ENCODE peak calls at places on chromosome 12, in eight cellular contexts. E is LoVo, Y is IMR-90, J is lung microvascular endothelial cell, M is GM04503, L is astrocyte, U is T follicular helper cell, B is AG10803. H is an unnamed sample.

GRCh38 chr12:84161296-84161695 is 751.3 kb downstream of the SLC6A15 start:
- DNase-seq in E (no peak), M (peak), Y (no peak), J (no peak), U (no peak), L (no peak), B (peak), H (no peak)

GRCh38 chr12:57605308-57606015 is 838 bp downstream of the DTX3 start:
- DNase-seq in L (no peak), Y (no peak), U (no peak), B (peak), E (no peak), J (no peak), M (no peak), H (no peak)

GRCh38 chr12:104698871-104699270 is 242.1 kb downstream of the CHST11 start:
- DNase-seq in M (no peak), B (peak), U (no peak), J (no peak), E (no peak), L (peak), Y (peak), H (no peak)

GRCh38 chr12:2336409-2336829 is 283.6 kb downstream of the CACNA1C start:
- DNase-seq in U (no peak), M (peak), J (peak), E (peak), L (peak), B (peak), Y (peak), H (peak)

GRCh38 chr12:41188058-41188840 is at the start of gene PDZRN4:
- DNase-seq in M (no peak), U (no peak), J (no peak), L (no peak), E (no peak), Y (no peak), B (no peak), H (no peak)

GRCh38 chr12:94039914-94040313 is 108.5 kb upstream of the PLXNC1 start:
- DNase-seq in J (no peak), M (no peak), L (no peak), U (no peak), B (peak), E (no peak), Y (peak), H (no peak)

GRCh38 chr12:70467908-70468733 is 102.0 kb downstream of the KCNMB4 start:
- DNase-seq in J (no peak), E (no peak), U (no peak), L (no peak), B (no peak), M (no peak), Y (no peak), H (no peak)

GRCh38 chr12:50620050-50620974 is 115.5 kb downstream of the DIP2B start:
- DNase-seq in Y (peak), U (no peak), E (peak), L (peak), B (peak), J (no peak), M (peak), H (peak)

GRCh38 chr12:93518725-93519124 is 51.4 kb downstream of the MRPL42 start:
- DNase-seq in L (peak), J (no peak), E (no peak), B (peak), U (no peak), M (no peak), Y (peak), H (no peak)

GRCh38 chr12:14394317-14395058 is 29.0 kb downstream of the ATF7IP start:
- DNase-seq in J (peak), Y (peak), U (peak), M (no peak), B (peak), E (peak), L (peak), H (peak)

GRCh38 chr12:43978546-43978945 is 142.7 kb downstream of the TMEM117 start:
- DNase-seq in J (no peak), L (no peak), U (no peak), M (no peak), E (no peak), B (no peak), Y (no peak), H (peak)

GRCh38 chr12:95805864-95806669 is 15.5 kb upstream of the NTN4 start:
- DNase-seq in L (peak), M (peak), U (no peak), Y (peak), E (peak), J (peak), B (peak), H (peak)

GRCh38 chr12:54004841-54005530 is 3.8 kb upstream of the HOXC8 start:
- DNase-seq in U (no peak), Y (no peak), B (peak), L (no peak), J (no peak), M (no peak), E (no peak), H (no peak)

GRCh38 chr12:88562846-88563582 is 17.3 kb downstream of the KITLG start:
- DNase-seq in U (no peak), J (no peak), Y (peak), L (peak), E (no peak), M (no peak), B (peak), H (no peak)

GRCh38 chr12:49562831-49563230 is 5.1 kb downstream of the MCRS1 start:
- DNase-seq in J (no peak), U (no peak), B (no peak), L (no peak), E (no peak), Y (no peak), M (no peak), H (no peak)

GRCh38 chr12:29032431-29032830 is 116.6 kb upstream of the FAR2 start:
- DNase-seq in Y (no peak), U (no peak), L (no peak), J (no peak), M (no peak), E (no peak), B (peak), H (no peak)

GRCh38 chr12:712172-712863 is 40.1 kb upstream of the WNK1 start:
- DNase-seq in M (no peak), B (peak), U (no peak), L (no peak), J (no peak), Y (peak), E (no peak), H (no peak)

GRCh38 chr12:126369487-126370463 is 1304.5 kb downstream of the AACS start:
- DNase-seq in M (no peak), U (no peak), J (peak), Y (no peak), B (peak), L (peak), E (no peak), H (peak)

GRCh38 chr12:23084236-23084995 is 459.4 kb downstream of the ETNK1 start:
- DNase-seq in Y (peak), B (peak), L (peak), U (no peak), J (peak), M (no peak), E (peak), H (peak)

GRCh38 chr12:105455250-105455649 is 124.8 kb downstream of the C12orf75 start:
- DNase-seq in B (no peak), L (no peak), Y (no peak), E (no peak), J (no peak), M (no peak), U (no peak), H (peak)

GRCh38 chr12:104522985-104523719 is 66.4 kb downstream of the CHST11 start:
- DNase-seq in M (no peak), B (peak), J (no peak), E (peak), U (no peak), Y (no peak), L (no peak), H (no peak)

GRCh38 chr12:57181072-57181471 is 33.7 kb upstream of the LRP1-AS start:
- DNase-seq in U (no peak), L (no peak), M (no peak), J (no peak), E (no peak), Y (no peak), B (no peak), H (no peak)

GRCh38 chr12:124122722-124123121 is 149.7 kb downstream of the ZNF664 start:
- DNase-seq in M (no peak), J (no peak), B (no peak), E (no peak), Y (no peak), U (no peak), L (no peak), H (no peak)

GRCh38 chr12:105224399-105224798 is 11.6 kb downstream of the APPL2 start:
- DNase-seq in J (no peak), B (no peak), M (no peak), Y (no peak), U (no peak), L (no peak), E (no peak), H (peak)

GRCh38 chr12:1859643-1860042 is 39.3 kb downstream of the LRTM2 start:
- DNase-seq in B (no peak), L (no peak), J (no peak), E (no peak), U (no peak), Y (peak), M (no peak), H (peak)

GRCh38 chr12:93060071-93060665 is 131.1 kb upstream of the EEA1 start:
- DNase-seq in U (no peak), J (peak), Y (no peak), E (no peak), L (no peak), M (no peak), B (no peak), H (no peak)

GRCh38 chr12:54555670-54556257 is 6.4 kb downstream of the PDE1B start:
- DNase-seq in E (no peak), U (no peak), L (no peak), B (no peak), Y (no peak), J (no peak), M (no peak), H (no peak)

H was measured in trophoblast cell.